ENCODE peak calls at places on chromosomes 1 and 21, in six cellular contexts. X is activated T-cell treated with anti-CD3 and anti-CD28 coated beads, Interleukin-2, amount 50 U/mL, for 72 hours; A is stimulated activated CD4-positive, alpha-beta T cell treated with anti-CD3 and anti-CD28 coated beads, Interleukin-1b, Interleukin-23, amount 100 ng/mL, for 4 hours; F is NCI-H2029 treated with DMSO at 0.1 percent for 48 hours; L is ELR; U is occipital lobe. D is an unnamed sample.

GRCh38 chr1:1422465-1423244 is 1.6 kb upstream of the ANKRD65 start:
- DNase-seq in X (no peak), A (no peak), F (no peak), L (peak; percentile 78), U (no peak), D (no peak)

GRCh38 chr1:222582099-222582774 is 7.5 kb downstream of the TAF1A start:
- DNase-seq in X (no peak), A (no peak), F (no peak), L (peak; percentile 80), U (no peak), D (no peak)

GRCh38 chr21:32333953-32334673 is 35.5 kb downstream of the MRAP start:
- DNase-seq in X (no peak), A (no peak), F (no peak), L (no peak), U (no peak), D (no peak)

GRCh38 chr1:237863234-237863633 is 27.5 kb downstream of the ZP4 start:
- DNase-seq in X (no peak), A (no peak), F (no peak), L (no peak), U (no peak), D (no peak)

GRCh38 chr21:43778469-43779335 is 2.6 kb upstream of the CSTB start:
- DNase-seq in X (peak; percentile 18), A (no peak), F (no peak), L (peak; percentile 51), U (no peak), D (peak; percentile 17)

GRCh38 chr1:204623894-204624361 is 61.6 kb downstream of the LRRN2 start:
- DNase-seq in X (no peak), A (no peak), F (no peak), L (peak; percentile 48), U (no peak), D (no peak)

GRCh38 chr1:153679337-153680119 is 1.0 kb downstream of the NPR1 start:
- DNase-seq in X (peak; percentile 36), A (no peak), F (no peak), L (peak; percentile 30), U (no peak), D (no peak)

GRCh38 chr1:222592171-222592570 is 2.4 kb upstream of the TAF1A start:
- DNase-seq in X (no peak), A (no peak), F (no peak), L (peak; percentile 60), U (no peak), D (no peak)

GRCh38 chr1:110339427-110340206 is 440 bp downstream of the RBM15 start:
- DNase-seq in X (peak; percentile 75), A (peak; percentile 45), F (no peak), L (peak; percentile 71), U (no peak), D (peak; percentile 60)

GRCh38 chr21:40871099-40871498 is 24.1 kb upstream of the DSCAM start:
- DNase-seq in X (no peak), A (no peak), F (no peak), L (no peak), U (no peak), D (no peak)

GRCh38 chr1:85060038-85060437 is 11.7 kb upstream of the MCOLN3 start:
- DNase-seq in X (no peak), A (no peak), F (no peak), L (no peak), U (no peak), D (no peak)

GRCh38 chr1:147496571-147496970 is 44.7 kb upstream of the BCL9 start:
- DNase-seq in X (no peak), A (no peak), F (peak; percentile 1), L (peak; percentile 67), U (no peak), D (no peak)

GRCh38 chr1:235878082-235878781 is 11.5 kb upstream of the LYST start:
- DNase-seq in X (no peak), A (no peak), F (no peak), L (no peak), U (no peak), D (no peak)

GRCh38 chr1:180269848-180270766 is 40.0 kb downstream of the LHX4 start:
- DNase-seq in X (no peak), A (no peak), F (no peak), L (no peak), U (no peak), D (no peak)

GRCh38 chr1:102262994-102263393 is 266.3 kb upstream of the OLFM3 start:
- DNase-seq in X (no peak), A (no peak), F (no peak), L (no peak), U (no peak), D (no peak)

GRCh38 chr21:42130447-42130846 is 59.3 kb downstream of the UMODL1 start:
- DNase-seq in X (no peak), A (no peak), F (no peak), L (peak; percentile 20), U (no peak), D (no peak)

GRCh38 chr1:228845101-228845500 is 109.8 kb downstream of the RHOU start:
- DNase-seq in X (no peak), A (no peak), F (no peak), L (no peak), U (no peak), D (peak; percentile 1)

GRCh38 chr1:147622731-147623130 is 47.6 kb downstream of the ACP6 start:
- DNase-seq in X (no peak), A (no peak), F (no peak), L (no peak), U (no peak), D (no peak)

GRCh38 chr1:81834921-81835698 is 34.4 kb downstream of the ADGRL2 start:
- DNase-seq in X (no peak), A (no peak), F (no peak), L (no peak), U (no peak), D (no peak)

GRCh38 chr21:29382029-29382654 is 83.4 kb downstream of the BACH1 start:
- DNase-seq in X (no peak), A (no peak), F (no peak), L (peak; percentile 76), U (no peak), D (no peak)

GRCh38 chr21:46116189-46116845 is 18.4 kb downstream of the COL6A2 start:
- DNase-seq in X (no peak), A (no peak), F (no peak), L (no peak), U (no peak), D (no peak)

GRCh38 chr21:37233551-37234146 is 33.5 kb downstream of the VPS26C start:
- DNase-seq in X (no peak), A (no peak), F (peak; percentile 61), L (no peak), U (no peak), D (no peak)

GRCh38 chr1:97427371-97427770 is 493.5 kb downstream of the DPYD start:
- DNase-seq in X (no peak), A (no peak), F (no peak), L (no peak), U (no peak), D (no peak)

GRCh38 chr1:18217398-18218043 is 109.9 kb downstream of the IGSF21 start:
- DNase-seq in X (peak; percentile 3), A (no peak), F (no peak), L (peak; percentile 23), U (no peak), D (no peak)

GRCh38 chr1:9121891-9122409 is 7.0 kb downstream of the GPR157 start:
- DNase-seq in X (peak; percentile 55), A (peak; percentile 14), F (no peak), L (no peak), U (no peak), D (peak; percentile 46)

GRCh38 chr1:64983110-64983509 is 16.8 kb upstream of the JAK1 start:
- DNase-seq in X (no peak), A (no peak), F (no peak), L (peak; percentile 96), U (no peak), D (no peak)

GRCh38 chr1:87201768-87202167 is 126.9 kb upstream of the LMO4 start:
- DNase-seq in X (no peak), A (no peak), F (no peak), L (no peak), U (no peak), D (no peak)

GRCh38 chr1:113021430-113022085 is 51.4 kb upstream of the LRIG2 start:
- DNase-seq in X (no peak), A (no peak), F (peak; percentile 1), L (no peak), U (no peak), D (no peak)

GRCh38 chr1:76625887-76626286 is 241.4 kb upstream of the ST6GALNAC5 start:
- DNase-seq in X (no peak), A (no peak), F (no peak), L (no peak), U (no peak), D (no peak)

GRCh38 chr1:34946211-34946610 is 16.8 kb upstream of the DLGAP3 start:
- DNase-seq in X (no peak), A (no peak), F (no peak), L (no peak), U (no peak), D (no peak)

GRCh38 chr1:160428655-160429054 is 28.3 kb downstream of the VANGL2 start:
- DNase-seq in X (no peak), A (no peak), F (peak; percentile 64), L (peak; percentile 69), U (no peak), D (no peak)

GRCh38 chr1:85278853-85279314 is 2.5 kb upstream of the BCL10 start:
- DNase-seq in X (peak; percentile 66), A (peak; percentile 17), F (no peak), L (peak; percentile 97), U (peak; percentile 25), D (peak; percentile 64)

GRCh38 chr1:25019351-25020172 is 89.5 kb upstream of the RUNX3 start:
- DNase-seq in X (peak; percentile 56), A (no peak), F (no peak), L (no peak), U (no peak), D (no peak)

GRCh38 chr1:226627050-226627755 is 78.6 kb downstream of the STUM start:
- DNase-seq in X (no peak), A (no peak), F (no peak), L (no peak), U (no peak), D (no peak)

GRCh38 chr1:201704439-201704792 is 124.5 kb upstream of the IPO9 start:
- DNase-seq in X (no peak), A (no peak), F (no peak), L (no peak), U (no peak), D (no peak)